ENCODE peak calls at places on chromosomes 2 and 18, in four cellular contexts. H is transverse colon, U is ascending aorta, P is tibial artery. N is an unnamed sample. For H3K27me3 and H3K4me1, the result is how much of the 10 kb centered on the place peaks cover.

GRCh38 chr2:70789304-70790078 is 952 bp downstream of the FIGLA start:
- DNase-seq in H (peak), P (peak), U (no peak), N (peak)

GRCh38 chr2:10271509-10271908 is 31.2 kb upstream of the HPCAL1 start:
- DNase-seq in P (no peak), U (no peak), H (peak), N (no peak)

GRCh38 chr2:24559714-24560113 is 68.7 kb downstream of the NCOA1 start:
- DNase-seq in P (no peak), H (no peak), U (no peak), N (no peak)

GRCh38 chr2:105804266-105804665 is 59.6 kb downstream of the NCK2 start:
- DNase-seq in H (no peak), P (no peak), U (no peak), N (no peak)

GRCh38 chr2:209767316-209767715 is 4.3 kb upstream of the UNC80 start:
- DNase-seq in H (no peak), U (no peak), P (no peak), N (no peak)

GRCh38 chr2:5940596-5941535 is 248.7 kb downstream of the SOX11 start:
- DNase-seq in H (no peak), U (no peak), P (no peak), N (no peak)

GRCh38 chr2:157362627-157363026 is 37.0 kb upstream of the ERMN start:
- DNase-seq in P (no peak), H (no peak), U (no peak), N (no peak)

GRCh38 chr2:47288864-47289263 is 114.1 kb upstream of the MSH2 start:
- DNase-seq in H (no peak), U (no peak), P (no peak), N (no peak)

GRCh38 chr2:121485039-121485438 is 45.6 kb upstream of the RNU4ATAC start:
- DNase-seq in U (no peak), H (no peak), P (no peak), N (no peak)

GRCh38 chr18:8501044-8501443 is 108.2 kb upstream of the RAB12 start:
- DNase-seq in U (no peak), H (no peak), P (peak), N (no peak)

GRCh38 chr2:156399224-156399949 is 36.8 kb upstream of the GPD2 start:
- DNase-seq in U (no peak), H (no peak), P (no peak), N (no peak)

GRCh38 chr2:12076810-12077209 is 330.4 kb downstream of the LPIN1 start:
- DNase-seq in P (no peak), U (no peak), H (no peak), N (no peak)

GRCh38 chr2:98297817-98298684 is 48.2 kb upstream of the CNGA3 start:
- DNase-seq in P (no peak), H (no peak), U (no peak), N (no peak)

GRCh38 chr2:28377984-28378678 is 14.5 kb upstream of the FOSL2 start:
- DNase-seq in H (peak), P (no peak), U (no peak), N (no peak)

GRCh38 chr2:108124733-108125132 is 115.0 kb upstream of the SULT1C3 start:
- DNase-seq in P (no peak), H (no peak), U (no peak), N (no peak)

GRCh38 chr2:157238296-157238695 is 19.2 kb upstream of the GALNT5 start:
- DNase-seq in U (no peak), P (no peak), H (no peak), N (no peak)

GRCh38 chr2:74893332-74893731 is 59.4 kb downstream of the HK2 start:
- DNase-seq in P (no peak), H (no peak), U (no peak), N (no peak)

GRCh38 chr2:109185338-109185737 is 56.3 kb downstream of the SH3RF3 start:
- DNase-seq in P (peak), U (no peak), H (no peak), N (no peak)

GRCh38 chr18:44887227-44887631 is 206.5 kb downstream of the SETBP1 start:
- DNase-seq in U (no peak), P (no peak), H (peak), N (no peak)

GRCh38 chr2:132669854-132670103 is 226 bp downstream of the LYPD1 start:
- DNase-seq in P (no peak), H (no peak), U (no peak), N (no peak)

GRCh38 chr2:72148391-72148974 is 821 bp upstream of the CYP26B1 start:
- DNase-seq in H (no peak), U (no peak), P (no peak), N (no peak)

GRCh38 chr2:72150157-72150960 is 2.7 kb upstream of the CYP26B1 start:
- DNase-seq in U (no peak), H (peak), P (peak), N (peak)

GRCh38 chr2:72149556-72150156 is 2.0 kb upstream of the CYP26B1 start:
- DNase-seq in U (no peak), H (no peak), P (peak), N (no peak)

GRCh38 chr2:72147971-72148369 is 308 bp upstream of the CYP26B1 start:
- DNase-seq in P (peak), U (no peak), H (no peak), N (no peak)

DNA sequence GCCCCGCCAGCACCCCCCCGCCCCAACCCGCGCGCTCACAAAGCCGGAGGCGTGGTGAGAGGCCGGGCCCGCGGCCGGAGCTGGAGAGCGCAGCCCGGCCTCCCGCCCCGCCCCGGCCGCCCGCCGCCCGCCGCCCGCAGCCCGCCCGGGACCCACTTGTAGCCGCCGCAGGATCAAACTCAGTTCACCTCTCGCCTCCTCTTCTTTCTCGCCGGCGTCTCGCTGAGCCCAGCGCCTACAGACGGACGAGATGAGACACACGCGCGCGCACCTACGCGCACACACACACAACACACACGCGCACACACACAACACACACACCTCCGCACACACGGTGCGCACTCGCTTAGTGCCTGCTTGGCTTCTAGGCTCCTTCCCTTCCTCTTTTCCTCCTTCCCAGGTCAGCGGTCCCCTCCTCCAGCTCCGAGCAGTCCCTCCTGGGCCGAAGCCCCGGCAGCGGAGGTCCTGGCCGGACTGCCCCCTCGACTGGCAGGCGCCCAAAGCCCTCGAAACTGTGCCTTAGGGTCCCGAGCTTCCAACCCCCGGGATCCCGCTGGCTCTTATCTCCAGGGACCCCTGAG is 1.4 kb upstream of the CYP26B1 start:
- DNase-seq in U (no peak), H (peak), P (peak), N (no peak)
- H3K27me3 ChIP-seq in U (under half), H (half or more), P (half or more), N (under half)

DNA sequence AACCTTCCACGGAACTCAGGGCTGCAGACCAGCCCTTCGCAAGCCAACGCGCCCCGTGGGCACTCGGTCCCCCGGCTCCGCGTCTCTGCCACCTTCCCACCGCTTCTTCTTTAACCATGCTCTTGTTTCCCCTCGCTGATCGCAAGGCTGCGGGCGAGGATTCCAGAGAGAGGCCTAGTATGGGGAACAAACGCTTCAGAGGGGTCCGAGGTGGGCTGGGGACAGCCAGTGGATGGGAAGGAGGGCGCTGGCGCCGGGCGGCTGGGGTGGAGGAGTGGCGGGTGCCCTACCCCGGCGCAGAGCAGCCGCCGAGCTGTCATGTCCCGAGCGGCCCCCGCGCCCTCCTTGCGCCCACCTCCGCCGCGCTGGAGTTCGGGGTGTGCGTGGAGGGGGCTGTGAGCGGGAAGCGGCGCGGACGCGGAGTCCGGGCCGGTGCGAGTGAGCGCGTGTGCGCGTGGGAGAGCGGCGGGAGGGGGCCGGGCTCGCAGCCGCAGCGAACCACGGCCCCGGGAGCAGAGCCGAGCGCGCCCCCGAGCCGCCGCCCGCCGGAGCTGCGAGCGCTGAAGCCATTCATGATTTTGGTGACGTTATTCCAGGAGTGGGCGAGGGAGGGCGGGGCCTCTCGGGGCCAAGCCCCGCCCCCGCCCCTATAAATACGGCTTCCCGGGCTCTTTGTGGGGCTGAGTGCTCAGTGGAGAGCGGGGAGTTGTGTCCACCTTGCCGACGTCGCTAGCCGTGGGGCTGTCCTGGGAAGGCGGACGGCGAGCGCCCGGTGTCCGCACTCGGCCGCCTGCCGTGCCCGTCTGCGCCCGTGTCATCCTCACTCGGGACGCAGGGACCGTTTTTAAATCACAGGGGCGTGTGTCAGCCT is at the start of gene LBH:
- DNase-seq in H (peak), P (peak), U (peak), N (peak)
- H3K4me1 ChIP-seq in H (under half), P (under half), U (under half), N (half or more)

GRCh38 chr2:230843130-230843529 is 21.6 kb upstream of the ITM2C start:
- DNase-seq in U (no peak), P (no peak), H (peak), N (no peak)

GRCh38 chr2:230847883-230848388 is 16.8 kb upstream of the ITM2C start:
- DNase-seq in U (peak), P (peak), H (peak), N (peak)

GRCh38 chr2:230846360-230846759 is 18.4 kb upstream of the ITM2C start:
- DNase-seq in U (no peak), H (no peak), P (no peak), N (no peak)

DNA sequence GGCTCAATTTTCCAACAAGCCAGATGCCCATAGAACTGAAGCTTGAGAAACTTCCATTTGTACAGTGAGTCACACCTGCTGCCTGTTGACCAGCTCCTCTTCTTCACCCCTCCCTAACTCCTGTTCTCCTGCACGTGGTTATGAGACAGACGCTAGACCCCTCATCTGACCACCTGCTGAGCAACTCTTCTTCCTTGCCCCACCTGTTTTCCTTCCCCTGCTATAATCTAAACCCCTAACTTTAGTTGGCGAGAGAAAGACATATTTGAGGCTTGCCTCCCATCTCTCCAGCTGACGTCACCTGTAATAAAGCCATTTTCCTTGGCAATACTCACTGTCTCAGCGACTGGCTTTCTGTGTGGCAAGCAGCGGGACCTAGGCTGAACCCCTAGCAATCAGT is 22.3 kb upstream of the ITM2C start:
- DNase-seq in H (peak), P (no peak), U (no peak), N (no peak)
- H3K4me3 ChIP-seq in H (no peak), P (no peak), U (no peak), N (no peak)

DNA sequence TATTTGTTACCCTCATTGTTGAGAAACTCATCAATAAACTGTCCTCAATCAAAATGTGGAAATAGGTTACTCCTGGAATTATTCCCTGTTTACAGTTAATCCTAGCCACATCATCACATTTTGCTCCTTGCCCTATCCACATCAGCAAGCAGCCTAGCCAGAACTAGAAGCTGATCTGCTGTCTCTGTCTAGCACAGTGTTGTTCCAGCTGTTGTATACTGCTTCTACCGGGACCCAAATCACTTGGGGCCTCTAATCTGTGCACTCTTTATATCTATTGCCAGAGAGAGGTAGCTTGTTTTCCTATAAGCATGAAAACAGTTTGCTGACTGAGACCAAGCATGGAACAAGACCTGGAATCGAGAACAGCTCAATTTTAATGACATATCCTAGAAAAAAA is 196.2 kb upstream of the SP5 start:
- DNase-seq in H (no peak), P (no peak), U (no peak), N (no peak)
- H3K27me3 ChIP-seq in H (under half), P (under half), U (under half), N (under half)

DNA sequence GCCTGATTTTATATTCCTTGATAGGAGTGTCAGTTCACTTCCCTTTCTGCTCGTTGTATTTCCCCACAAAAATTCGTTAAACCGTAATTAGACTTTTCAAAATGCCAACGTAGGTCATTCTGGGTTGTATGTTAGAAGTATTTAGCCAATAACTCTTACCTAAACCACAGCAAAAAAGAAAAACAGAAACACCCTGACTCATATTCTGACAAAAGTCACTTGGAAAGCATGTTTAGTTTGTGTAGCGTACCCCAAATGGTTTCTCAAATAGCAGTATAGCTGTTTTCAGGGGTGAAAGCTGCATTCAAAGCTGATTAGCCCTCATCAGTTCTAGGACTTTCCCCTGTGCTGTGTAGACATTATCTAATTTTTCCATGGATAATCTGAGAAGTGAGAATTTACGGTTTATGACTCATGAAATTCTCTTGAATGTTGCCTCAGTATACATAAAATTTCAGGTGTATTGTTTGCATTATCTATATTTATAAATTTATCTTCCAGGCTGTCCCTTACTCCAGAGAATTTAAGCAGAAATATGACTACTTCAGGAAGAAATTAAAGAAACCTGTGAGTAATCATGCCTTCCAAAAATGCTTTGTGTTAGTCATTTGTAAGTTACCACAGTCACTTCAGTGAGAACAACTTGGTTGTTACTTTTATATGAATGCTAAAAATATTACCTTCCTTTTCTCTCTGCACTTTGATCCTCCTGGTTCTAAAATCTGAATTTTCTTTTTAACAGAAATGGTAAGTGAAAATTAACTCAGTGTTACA is 264.9 kb downstream of the ALPK2 start:
- DNase-seq in U (no peak), H (no peak), P (no peak), N (no peak)
- H3K4me1 ChIP-seq in U (under half), H (under half), P (under half), N (under half)

DNA sequence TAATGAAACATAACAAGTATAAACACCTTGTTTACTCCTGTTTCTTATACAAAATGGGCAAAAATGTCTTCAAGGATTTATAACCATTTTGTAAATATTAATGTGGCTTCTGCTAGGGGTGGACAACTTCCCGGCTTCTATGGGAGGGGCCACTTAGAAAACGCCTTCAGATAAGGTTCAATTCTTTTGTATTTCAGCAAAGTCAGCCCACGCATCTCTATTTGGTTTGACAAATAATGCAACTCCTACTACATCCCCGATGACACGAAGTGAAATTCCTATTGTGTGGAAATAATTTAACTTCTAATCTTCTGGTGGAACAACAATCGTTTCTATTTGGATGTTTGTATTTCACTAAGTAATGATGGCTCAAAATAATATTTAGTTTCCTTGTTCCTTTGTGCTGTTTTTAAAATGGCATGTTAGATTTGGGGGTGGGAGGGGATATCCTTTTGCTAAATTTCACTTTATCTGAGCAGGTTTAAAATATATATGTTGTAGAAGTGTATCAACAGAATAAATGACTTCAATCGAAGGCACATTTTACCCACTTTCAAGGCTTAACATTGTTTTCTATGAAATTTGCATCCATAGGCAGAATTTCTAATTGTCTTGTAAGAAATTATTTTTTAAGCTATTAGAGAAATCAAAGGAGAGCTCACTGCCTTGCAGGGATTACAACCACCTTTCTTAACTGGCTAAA is 14.6 kb upstream of the HOXD1 start:
- DNase-seq in H (no peak), U (no peak), P (no peak), N (no peak)
- H3K4me3 ChIP-seq in H (no peak), U (no peak), P (no peak), N (no peak)